ENCODE peak calls at places on chromosome 6, in seven cellular contexts. Z, E, X, G, P, M and J are unnamed samples.

GRCh38 chr6:32153252-32153834 is 598 bp upstream of the PPT2 start:
- DNase-seq in Z (peak), E (no peak), X (peak), G (no peak), P (no peak), M (no peak), J (peak)

GRCh38 chr6:24357336-24358218 is at the start of gene DCDC2:
- DNase-seq in Z (no peak), E (no peak), X (peak), G (peak), P (no peak), M (no peak), J (peak)

GRCh38 chr6:79627422-79627821 is 3.7 kb upstream of the SH3BGRL2 start:
- DNase-seq in Z (no peak), E (no peak), X (no peak), G (no peak), P (no peak), M (no peak), J (no peak)

GRCh38 chr6:33740204-33740608 is 6.5 kb downstream of the IP6K3 start:
- DNase-seq in Z (no peak), E (peak), X (no peak), G (no peak), P (no peak), M (no peak), J (no peak)

GRCh38 chr6:170287371-170287876 is 3.5 kb downstream of the DLL1 start:
- DNase-seq in Z (no peak), E (no peak), X (no peak), G (no peak), P (no peak), M (no peak), J (no peak)

GRCh38 chr6:37210313-37210898 is 40.5 kb downstream of the PIM1 start:
- DNase-seq in Z (peak), E (no peak), X (peak), G (peak), P (peak), M (peak), J (peak)

GRCh38 chr6:150881911-150882481 is 16.5 kb downstream of the MTHFD1L start:
- DNase-seq in Z (peak), E (peak), X (no peak), G (no peak), P (peak), M (no peak), J (peak)

GRCh38 chr6:41036188-41036587 is 2.8 kb downstream of the UNC5CL start:
- DNase-seq in Z (no peak), E (no peak), X (no peak), G (no peak), P (no peak), M (no peak), J (peak)

GRCh38 chr6:10696655-10697054 is 1.9 kb downstream of the PAK1IP1 start:
- DNase-seq in Z (no peak), E (no peak), X (no peak), G (no peak), P (no peak), M (no peak), J (no peak)

GRCh38 chr6:34226731-34227586 is 9.7 kb upstream of the HMGA1 start:
- DNase-seq in Z (no peak), E (no peak), X (no peak), G (no peak), P (no peak), M (no peak), J (no peak)

GRCh38 chr6:167341038-167341613 is 16.2 kb downstream of the TTLL2 start:
- DNase-seq in Z (no peak), E (no peak), X (no peak), G (no peak), P (no peak), M (no peak), J (no peak)

GRCh38 chr6:27879795-27880194 is 32.4 kb downstream of the OR2B2 start:
- DNase-seq in Z (no peak), E (no peak), X (no peak), G (no peak), P (no peak), M (no peak), J (no peak)

GRCh38 chr6:74369556-74369993 is 673.6 kb downstream of the CD109 start:
- DNase-seq in Z (no peak), E (no peak), X (no peak), G (no peak), P (peak), M (no peak), J (peak)

GRCh38 chr6:36917541-36918193 is 31.9 kb downstream of the C6orf89 start:
- DNase-seq in Z (no peak), E (peak), X (peak), G (no peak), P (no peak), M (no peak), J (no peak)

GRCh38 chr6:25525078-25525477 is 126.9 kb upstream of the SCGN start:
- DNase-seq in Z (no peak), E (no peak), X (no peak), G (no peak), P (no peak), M (no peak), J (no peak)

GRCh38 chr6:71375676-71376075 is 87.1 kb downstream of the OGFRL1 start:
- DNase-seq in Z (no peak), E (no peak), X (no peak), G (no peak), P (no peak), M (no peak), J (peak)

GRCh38 chr6:10801224-10801848 is 37.0 kb downstream of the MAK start:
- DNase-seq in Z (peak), E (peak), X (peak), G (peak), P (peak), M (no peak), J (peak)

GRCh38 chr6:160431231-160431630 is 83.1 kb downstream of the SLC22A3 start:
- DNase-seq in Z (no peak), E (peak), X (no peak), G (no peak), P (peak), M (no peak), J (peak)

GRCh38 chr6:136470044-136470443 is 80.2 kb downstream of the MAP7 start:
- DNase-seq in Z (no peak), E (no peak), X (no peak), G (no peak), P (no peak), M (no peak), J (peak)

GRCh38 chr6:84074988-84075781 is 41.6 kb downstream of the MRAP2 start:
- DNase-seq in Z (no peak), E (no peak), X (no peak), G (no peak), P (peak), M (no peak), J (peak)

GRCh38 chr6:1070085-1070521 is 241.8 kb upstream of the FOXQ1 start:
- DNase-seq in Z (no peak), E (no peak), X (no peak), G (no peak), P (no peak), M (no peak), J (no peak)

GRCh38 chr6:170522565-170523183 is 30.4 kb downstream of the PSMB1 start:
- DNase-seq in Z (no peak), E (no peak), X (no peak), G (no peak), P (no peak), M (no peak), J (peak)

GRCh38 chr6:106750146-106750900 is 120.9 kb downstream of the QRSL1 start:
- DNase-seq in Z (no peak), E (no peak), X (no peak), G (no peak), P (no peak), M (no peak), J (peak)

GRCh38 chr6:170106906-170107525 is 183.9 kb downstream of the DLL1 start:
- DNase-seq in Z (no peak), E (peak), X (no peak), G (no peak), P (no peak), M (no peak), J (no peak)

GRCh38 chr6:135393289-135393688 is 104.3 kb downstream of the AHI1 start:
- DNase-seq in Z (no peak), E (no peak), X (no peak), G (no peak), P (no peak), M (no peak), J (no peak)

GRCh38 chr6:14037402-14038277 is 79.9 kb upstream of the CD83 start:
- DNase-seq in Z (no peak), E (no peak), X (no peak), G (no peak), P (peak), M (no peak), J (peak)

GRCh38 chr6:121443953-121444590 is 8.6 kb downstream of the GJA1 start:
- DNase-seq in Z (no peak), E (no peak), X (no peak), G (no peak), P (no peak), M (no peak), J (no peak)

GRCh38 chr6:131372535-131372934 is 200.5 kb upstream of the ARG1 start:
- DNase-seq in Z (no peak), E (no peak), X (no peak), G (no peak), P (peak), M (no peak), J (no peak)

GRCh38 chr6:42694586-42694985 is 27.8 kb downstream of the PRPH2 start:
- DNase-seq in Z (no peak), E (no peak), X (no peak), G (no peak), P (peak), M (no peak), J (peak)

GRCh38 chr6:74356385-74356784 is 660.4 kb downstream of the CD109 start:
- DNase-seq in Z (no peak), E (no peak), X (no peak), G (no peak), P (no peak), M (no peak), J (peak)

GRCh38 chr6:155549928-155550327 is 94.3 kb upstream of the NOX3 start:
- DNase-seq in Z (no peak), E (no peak), X (no peak), G (no peak), P (no peak), M (no peak), J (no peak)

GRCh38 chr6:24321538-24322162 is 36.2 kb downstream of the DCDC2 start:
- DNase-seq in Z (no peak), E (no peak), X (no peak), G (no peak), P (no peak), M (no peak), J (no peak)

GRCh38 chr6:4270001-4270400 is 134.6 kb upstream of the ECI2 start:
- DNase-seq in Z (no peak), E (no peak), X (no peak), G (no peak), P (no peak), M (no peak), J (no peak)

GRCh38 chr6:4270799-4271198 is 135.4 kb upstream of the ECI2 start:
- DNase-seq in Z (no peak), E (no peak), X (no peak), G (no peak), P (peak), M (no peak), J (peak)

GRCh38 chr6:4265740-4266139 is 130.4 kb upstream of the ECI2 start:
- DNase-seq in Z (no peak), E (no peak), X (no peak), G (no peak), P (no peak), M (no peak), J (no peak)

GRCh38 chr6:4271761-4272505 is 136.6 kb upstream of the ECI2 start:
- DNase-seq in Z (no peak), E (no peak), X (no peak), G (no peak), P (no peak), M (no peak), J (no peak)

DNA sequence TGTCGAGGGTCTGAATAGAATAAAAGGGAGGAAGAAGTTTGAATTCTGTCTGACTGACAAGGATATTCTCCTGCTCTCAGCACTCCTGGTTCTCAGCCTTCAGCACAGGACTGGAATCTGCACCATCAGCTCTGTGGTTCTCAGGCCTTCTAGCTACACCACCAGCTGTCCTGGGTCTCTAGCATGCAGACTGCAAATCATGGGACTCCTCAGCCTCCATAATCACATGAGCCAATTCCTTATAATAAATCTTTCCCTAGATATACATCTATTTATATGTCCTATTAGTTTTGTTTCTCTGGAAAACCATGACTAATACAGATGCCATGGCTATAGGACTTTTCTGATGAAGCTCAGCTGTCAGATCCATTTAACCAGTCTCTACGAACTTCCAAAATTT is 132.8 kb upstream of the ECI2 start:
- DNase-seq in Z (no peak), E (no peak), X (no peak), G (no peak), P (no peak), M (no peak), J (no peak)
- TF ChIP-seq CTCF in Z (no peak), E (no peak), X (no peak), G (no peak), P (no peak), M (no peak), J (no peak)

DNA sequence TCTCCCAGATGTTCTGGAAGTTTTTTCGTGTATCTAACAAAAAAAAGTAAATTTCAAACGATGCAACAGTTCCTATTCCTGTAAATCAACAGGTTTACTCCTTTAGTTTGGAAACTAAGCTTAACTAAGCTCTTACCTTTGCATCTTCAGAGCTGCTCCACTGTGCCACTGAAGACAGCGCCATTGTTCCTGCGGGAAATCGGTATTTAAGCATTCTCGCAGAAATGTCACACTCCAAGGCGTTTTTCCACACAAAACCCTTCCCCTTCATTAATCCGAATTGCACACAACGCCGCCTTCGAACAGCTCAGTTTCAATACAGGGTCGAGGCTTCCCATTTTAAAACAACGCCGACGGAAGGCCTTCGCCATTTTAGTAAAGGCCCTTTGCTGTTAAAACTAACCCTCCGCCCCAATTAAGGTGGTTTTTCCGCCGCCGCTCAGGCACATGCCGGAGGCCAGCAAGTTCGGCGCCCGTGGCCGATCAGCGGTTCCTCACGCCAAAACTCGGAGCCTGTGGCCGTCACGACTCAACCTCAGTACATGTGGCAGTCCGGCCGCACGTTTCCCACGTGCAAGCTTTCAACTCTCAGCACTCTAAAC is 35.4 kb upstream of the SYNCRIP start:
- DNase-seq in Z (no peak), E (no peak), X (no peak), G (no peak), P (peak), M (no peak), J (no peak)
- TF ChIP-seq CTCF in Z (no peak), E (no peak), X (no peak), G (no peak), P (no peak), M (no peak), J (no peak)

DNA sequence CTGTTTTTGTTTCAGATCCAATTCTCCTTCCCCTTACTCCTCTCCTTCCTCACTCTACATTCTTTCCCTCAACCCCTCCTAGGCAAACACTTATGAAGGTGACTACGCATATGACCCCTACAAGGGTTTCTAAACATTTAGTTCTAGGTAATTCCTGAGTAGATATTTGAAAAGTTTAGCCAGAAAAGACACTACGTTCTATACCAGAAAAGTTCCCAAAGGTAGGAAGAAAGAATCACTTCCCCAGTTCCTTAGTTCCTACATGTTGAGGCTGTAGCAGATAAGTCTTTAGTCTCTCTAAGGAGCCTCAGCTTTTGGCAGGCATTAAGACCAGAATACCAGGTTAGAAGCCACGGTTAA is 11.6 kb downstream of the POU3F2 start:
- DNase-seq in Z (no peak), E (no peak), X (no peak), G (no peak), P (no peak), M (no peak), J (no peak)
- TF ChIP-seq CTCF in Z (no peak), E (peak), X (no peak), G (no peak), P (no peak), M (no peak), J (no peak)

DNA sequence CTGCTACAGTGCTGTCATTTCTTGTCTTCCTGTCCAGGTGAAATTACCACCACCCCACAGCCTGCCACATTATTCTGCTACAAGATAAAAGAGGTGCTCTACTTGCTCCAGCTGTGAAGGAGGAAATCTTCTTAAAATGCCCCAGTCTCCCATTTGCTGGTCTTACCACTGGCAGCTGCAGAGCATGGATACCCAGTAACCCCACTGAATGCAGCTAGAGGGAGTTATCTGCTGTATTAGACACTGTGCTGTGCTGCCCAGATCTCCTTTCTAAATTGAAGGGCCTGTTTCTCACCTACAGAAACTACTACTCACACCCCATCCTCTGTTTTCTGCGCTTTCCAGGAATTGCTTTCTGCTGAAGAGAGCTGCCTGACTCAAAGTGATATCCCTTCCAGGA is 517.8 kb downstream of the PKHD1 start:
- DNase-seq in Z (no peak), E (no peak), X (no peak), G (no peak), P (no peak), M (no peak), J (peak)
- TF ChIP-seq CTCF in Z (peak), E (no peak), X (no peak), G (no peak), P (no peak), M (peak), J (peak)

GRCh38 chr6:63584566-63584965 is 12.3 kb downstream of the LOC128125822 start:
- DNase-seq in Z (no peak), E (no peak), X (no peak), G (no peak), P (no peak), M (no peak), J (no peak)

GRCh38 chr6:63584125-63584514 is 11.8 kb downstream of the LOC128125822 start:
- DNase-seq in Z (no peak), E (no peak), X (no peak), G (no peak), P (peak), M (no peak), J (no peak)

GRCh38 chr6:63589955-63590411 is 17.7 kb downstream of the LOC128125822 start:
- DNase-seq in Z (no peak), E (no peak), X (no peak), G (no peak), P (no peak), M (no peak), J (no peak)
- TF ChIP-seq CTCF in Z (no peak), E (no peak), X (no peak), G (no peak), P (no peak), M (no peak), J (no peak)

GRCh38 chr6:7541175-7542064 is at the start of gene DSP:
- DNase-seq in Z (peak), E (peak), X (peak), G (no peak), P (peak), M (no peak), J (peak)
- TF ChIP-seq CTCF in Z (no peak), E (no peak), X (no peak), G (no peak), P (no peak), M (no peak), J (no peak)